ENCODE peak calls at places on chromosomes 5 and 9, in nine cellular contexts. M is IMR-90, C is heart left ventricle, V is sigmoid colon, N is upper lobe of right lung, O is tibial nerve, K is cardiac muscle cell, U is BJ, R is body of pancreas. D is an unnamed sample.

GRCh38 chr9:134488251-134488900 is 153.2 kb upstream of the COL5A1 start:
- DNase-seq in M (no peak), C (no peak), V (peak), N (peak), O (no peak), K (no peak), U (peak), R (no peak), D (no peak)

GRCh38 chr5:135309391-135310327 is 89.4 kb downstream of the MACROH2A1 start:
- DNase-seq in M (no peak), C (no peak), V (no peak), N (no peak), O (no peak), K (no peak), U (peak), R (no peak), D (no peak)

GRCh38 chr5:100313657-100314056 is 221.5 kb upstream of the FAM174A start:
- DNase-seq in M (no peak), C (no peak), V (no peak), N (no peak), O (no peak), K (no peak), U (no peak), R (no peak), D (no peak)

GRCh38 chr9:79570449-79571308 is 1.1 kb upstream of the TLE4 start:
- DNase-seq in M (peak), C (peak), V (peak), N (peak), O (peak), K (peak), U (no peak), R (peak), D (no peak)

GRCh38 chr5:132500931-132501628 is 10.5 kb upstream of the IRF1 start:
- DNase-seq in M (peak), C (peak), V (peak), N (peak), O (peak), K (peak), U (no peak), R (peak), D (peak)

GRCh38 chr5:180135128-180135955 is 63.8 kb upstream of the RNF130 start:
- DNase-seq in M (peak), C (no peak), V (peak), N (peak), O (no peak), K (peak), U (no peak), R (no peak), D (no peak)

GRCh38 chr5:67287795-67288194 is 91.2 kb upstream of the CD180 start:
- DNase-seq in M (peak), C (no peak), V (no peak), N (no peak), O (no peak), K (peak), U (peak), R (no peak), D (no peak)

GRCh38 chr9:108382267-108382666 is 473.5 kb downstream of the ACTL7B start:
- DNase-seq in M (no peak), C (no peak), V (no peak), N (no peak), O (no peak), K (no peak), U (no peak), R (peak), D (no peak)

GRCh38 chr5:151662805-151663204 is 23.9 kb downstream of the SPARC start:
- DNase-seq in M (no peak), C (no peak), V (no peak), N (no peak), O (no peak), K (no peak), U (no peak), R (no peak), D (no peak)

GRCh38 chr9:95188459-95188858 is 129.1 kb downstream of the FANCC start:
- DNase-seq in M (peak), C (no peak), V (no peak), N (no peak), O (no peak), K (peak), U (no peak), R (no peak), D (no peak)

GRCh38 chr5:143128412-143129071 is 274.9 kb downstream of the NR3C1 start:
- DNase-seq in M (no peak), C (no peak), V (no peak), N (no peak), O (no peak), K (no peak), U (no peak), R (no peak), D (no peak)

GRCh38 chr5:151150484-151151262 is 6.9 kb downstream of the ANXA6 start:
- DNase-seq in M (peak), C (no peak), V (peak), N (no peak), O (no peak), K (peak), U (no peak), R (peak), D (no peak)

GRCh38 chr9:104075801-104076753 is 18.0 kb upstream of the SMC2 start:
- DNase-seq in M (peak), C (no peak), V (no peak), N (no peak), O (no peak), K (peak), U (peak), R (no peak), D (no peak)

GRCh38 chr9:72554221-72554641 is 32.8 kb downstream of the TMC1 start:
- DNase-seq in M (peak), C (no peak), V (no peak), N (no peak), O (peak), K (peak), U (peak), R (no peak), D (peak)

GRCh38 chr5:151692312-151692711 is 5.6 kb upstream of the SPARC start:
- DNase-seq in M (no peak), C (no peak), V (no peak), N (no peak), O (no peak), K (no peak), U (no peak), R (no peak), D (no peak)

GRCh38 chr5:142697846-142698245 is 12.0 kb upstream of the FGF1 start:
- DNase-seq in M (peak), C (peak), V (peak), N (no peak), O (no peak), K (peak), U (no peak), R (peak), D (no peak)

GRCh38 chr5:79025054-79025465 is 40.0 kb upstream of the ARSB start:
- DNase-seq in M (peak), C (peak), V (peak), N (peak), O (peak), K (peak), U (no peak), R (peak), D (peak)

DNA sequence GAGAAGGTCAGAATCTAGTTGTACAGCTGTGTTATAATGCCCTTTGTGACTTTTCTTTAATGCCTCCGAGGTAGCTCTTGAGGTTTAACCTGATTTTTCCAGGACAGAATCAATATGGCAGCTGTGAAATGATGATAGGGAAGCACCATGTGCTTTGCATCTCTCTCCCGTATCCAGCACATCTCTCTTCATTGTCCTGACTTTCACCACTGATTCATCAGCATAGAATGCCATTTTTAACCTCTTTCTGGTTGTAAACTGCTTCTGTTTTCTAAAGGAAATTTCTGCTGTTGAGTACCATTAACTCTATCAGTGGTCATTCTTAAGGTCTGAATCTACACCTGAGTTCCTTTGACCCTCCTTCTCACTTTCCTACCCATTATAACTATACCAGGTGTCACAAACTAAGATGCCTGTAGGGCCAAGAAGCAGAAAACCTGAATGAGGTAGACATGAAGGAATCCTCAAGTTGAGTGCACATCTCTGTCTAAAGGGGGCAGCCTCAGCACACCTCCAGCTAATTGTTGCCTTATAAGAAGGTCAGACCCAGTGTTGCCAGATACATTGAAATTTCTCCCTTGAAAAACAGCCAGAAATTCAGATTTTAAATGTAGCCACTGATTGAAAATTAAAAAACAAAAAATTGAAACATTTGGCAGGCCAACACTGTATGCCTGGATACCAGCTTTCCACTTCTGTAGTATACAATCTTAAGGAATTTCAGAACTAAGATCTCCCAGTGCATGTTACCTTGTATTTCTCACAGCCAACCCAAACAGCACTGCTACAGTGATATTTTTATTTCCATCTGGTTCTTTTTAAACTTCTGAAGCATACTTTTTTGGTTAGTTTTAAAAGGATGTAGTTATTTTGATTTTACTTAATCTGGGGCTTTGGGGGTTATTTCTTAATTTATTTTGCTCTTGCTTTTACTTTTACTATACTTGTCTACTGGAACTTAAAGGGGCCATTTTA is 35.8 kb upstream of the TLX3 start:
- DNase-seq in M (peak), C (no peak), V (no peak), N (no peak), O (no peak), K (peak), U (no peak), R (no peak), D (no peak)
- TF ChIP-seq CTCF in M (peak), C (no peak), V (no peak), N (no peak), O (no peak), K (peak), U (peak), R (no peak), D (peak)

GRCh38 chr9:132744881-132745761 is 74.9 kb downstream of the GTF3C4 start:
- DNase-seq in M (no peak), C (no peak), V (no peak), N (peak), O (no peak), K (peak), U (no peak), R (no peak), D (no peak)
- TF ChIP-seq CTCF in M (no peak), C (no peak), V (no peak), N (no peak), O (no peak), K (no peak), U (no peak), R (no peak), D (no peak)

DNA sequence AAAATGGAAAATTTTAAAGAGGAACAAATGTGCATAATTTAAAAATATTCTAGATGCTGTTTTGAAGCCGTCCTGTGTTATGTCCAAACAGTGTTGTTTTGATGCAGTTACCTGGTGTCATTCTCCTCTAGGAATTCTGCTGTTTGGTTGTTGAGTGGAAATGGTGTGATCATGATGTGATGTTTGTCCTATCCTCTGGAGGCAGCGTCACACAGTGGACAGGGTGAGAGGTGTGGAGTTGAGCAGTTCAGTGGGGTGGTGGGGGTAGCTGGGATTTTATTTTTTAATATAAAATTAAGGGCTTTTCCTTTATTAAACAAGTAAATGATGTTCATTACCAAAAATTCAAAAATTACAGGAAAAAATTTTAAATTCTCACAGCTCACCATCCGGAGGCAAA is 31.2 kb downstream of the PRDM6 start:
- DNase-seq in M (no peak), C (no peak), V (no peak), N (no peak), O (no peak), K (peak), U (no peak), R (no peak), D (no peak)
- TF ChIP-seq CTCF in M (peak), C (no peak), V (no peak), N (no peak), O (no peak), K (peak), U (peak), R (no peak), D (peak)

DNA sequence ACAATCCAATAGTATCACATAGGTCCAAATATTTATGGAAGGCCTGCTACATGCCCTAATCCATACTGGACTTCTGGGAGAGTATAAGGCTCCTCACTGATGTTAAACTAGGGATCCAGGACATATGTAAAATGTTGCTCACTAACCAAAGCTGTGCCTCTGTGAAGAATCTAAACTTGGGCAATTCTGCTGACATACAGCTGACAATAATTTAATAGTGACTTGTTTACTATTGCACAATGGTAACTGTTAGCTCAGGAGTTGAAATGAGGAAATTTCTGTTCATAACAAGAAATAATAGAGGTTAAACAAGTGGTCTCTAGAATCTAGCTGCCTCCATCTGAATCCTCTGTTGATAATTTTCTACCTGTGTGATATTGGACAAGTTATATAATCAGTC is 14.9 kb upstream of the CTXN3 start:
- DNase-seq in M (no peak), C (no peak), V (no peak), N (no peak), O (no peak), K (no peak), U (no peak), R (no peak), D (no peak)
- TF ChIP-seq CTCF in M (no peak), C (no peak), V (no peak), N (no peak), O (no peak), K (no peak), U (no peak), R (no peak), D (no peak)

GRCh38 chr5:122680623-122681350 is 94.1 kb upstream of the SNX2 start:
- DNase-seq in M (no peak), C (no peak), V (no peak), N (no peak), O (no peak), K (no peak), U (no peak), R (no peak), D (no peak)
- TF ChIP-seq CTCF in M (no peak), C (no peak), V (no peak), N (no peak), O (no peak), K (no peak), U (no peak), R (no peak), D (no peak)

GRCh38 chr9:34576593-34576935 is 13.0 kb downstream of the CNTFR start:
- DNase-seq in M (no peak), C (no peak), V (no peak), N (no peak), O (no peak), K (no peak), U (no peak), R (no peak), D (no peak)
- TF ChIP-seq CTCF in M (no peak), C (no peak), V (no peak), N (no peak), O (no peak), K (no peak), U (no peak), R (no peak), D (no peak)